ENCODE peak calls at places on chromosomes 4 and X, in seven cellular contexts. T is heart right ventricle, K is fibroblast of lung, S is psoas muscle, Z is heart left ventricle, C is transverse colon, B is gastrocnemius medialis. F is an unnamed sample.

GRCh38 chr4:169295822-169296221 is 25.1 kb upstream of the SH3RF1 start:
- DNase-seq in T (no peak), K (no peak), S (no peak), Z (no peak), C (no peak), B (no peak), F (no peak)

GRCh38 chr4:123288309-123289025 is 108.1 kb upstream of the SPRY1 start:
- DNase-seq in T (no peak), K (no peak), S (no peak), Z (no peak), C (no peak), B (no peak), F (no peak)

GRCh38 chr4:184238072-184238743 is 20.5 kb upstream of the ENPP6 start:
- DNase-seq in T (no peak), K (no peak), S (no peak), Z (no peak), C (no peak), B (no peak), F (no peak)

GRCh38 chr4:38128478-38129451 is 168.6 kb downstream of the PTTG2 start:
- DNase-seq in T (no peak), K (peak), S (no peak), Z (no peak), C (peak), B (no peak), F (no peak)

GRCh38 chr4:89813197-89813596 is 23.8 kb downstream of the SNCA start:
- DNase-seq in T (no peak), K (no peak), S (no peak), Z (no peak), C (no peak), B (no peak), F (no peak)

GRCh38 chrX:80550722-80551121 is 130.5 kb downstream of the TENT5D start:
- DNase-seq in T (no peak), K (no peak), S (no peak), Z (no peak), C (no peak), B (no peak), F (no peak)

GRCh38 chrX:48751343-48751742 is 10.2 kb upstream of the GLOD5 start:
- DNase-seq in T (no peak), K (no peak), S (no peak), Z (no peak), C (no peak), B (no peak), F (no peak)

GRCh38 chr4:101191302-101192098 is 155.8 kb downstream of the PPP3CA start:
- DNase-seq in T (peak), K (peak), S (peak), Z (peak), C (peak), B (peak), F (peak)

GRCh38 chrX:16484338-16484737 is 165.6 kb upstream of the S100G start:
- DNase-seq in T (no peak), K (peak), S (no peak), Z (no peak), C (no peak), B (no peak), F (peak)

GRCh38 chr4:114435118-114435517 is 163.5 kb upstream of the UGT8 start:
- DNase-seq in T (no peak), K (no peak), S (no peak), Z (no peak), C (no peak), B (no peak), F (no peak)

GRCh38 chr4:43457866-43458265 is 565.4 kb downstream of the GRXCR1 start:
- DNase-seq in T (no peak), K (no peak), S (no peak), Z (no peak), C (no peak), B (no peak), F (no peak)

GRCh38 chr4:8473920-8474590 is 33.5 kb downstream of the TRMT44 start:
- DNase-seq in T (no peak), K (no peak), S (no peak), Z (no peak), C (no peak), B (no peak), F (no peak)

GRCh38 chrX:152037183-152037582 is 62.7 kb upstream of the GABRE start:
- DNase-seq in T (no peak), K (no peak), S (no peak), Z (no peak), C (no peak), B (no peak), F (no peak)

GRCh38 chr4:77156533-77156911 is 485 bp upstream of the CCNG2 start:
- DNase-seq in T (peak), K (peak), S (peak), Z (peak), C (peak), B (peak), F (peak)

GRCh38 chr4:1777822-1778641 is 15.1 kb upstream of the FGFR3 start:
- DNase-seq in T (no peak), K (no peak), S (no peak), Z (no peak), C (no peak), B (no peak), F (no peak)

GRCh38 chr4:123892997-123893745 is 496.6 kb downstream of the SPRY1 start:
- DNase-seq in T (no peak), K (peak), S (no peak), Z (no peak), C (no peak), B (no peak), F (no peak)

GRCh38 chr4:57911203-57911602 is 801.0 kb upstream of the IGFBP7 start:
- DNase-seq in T (no peak), K (no peak), S (no peak), Z (no peak), C (no peak), B (no peak), F (no peak)

GRCh38 chr4:98994474-98995182 is 893 bp upstream of the METAP1 start:
- DNase-seq in T (no peak), K (no peak), S (no peak), Z (no peak), C (no peak), B (no peak), F (no peak)

GRCh38 chr4:98993419-98994071 is 2.0 kb upstream of the METAP1 start:
- DNase-seq in T (no peak), K (no peak), S (peak), Z (peak), C (no peak), B (no peak), F (no peak)

GRCh38 chr4:98996056-98996941 is 778 bp downstream of the METAP1 start:
- DNase-seq in T (no peak), K (peak), S (no peak), Z (no peak), C (peak), B (peak), F (no peak)

GRCh38 chr4:98995183-98996055 is at the start of gene METAP1:
- DNase-seq in T (peak), K (peak), S (peak), Z (peak), C (peak), B (peak), F (peak)

GRCh38 chr4:98997176-98997575 is 1.7 kb downstream of the METAP1 start:
- DNase-seq in T (no peak), K (no peak), S (no peak), Z (no peak), C (no peak), B (no peak), F (no peak)
- H3K4me3 ChIP-seq in T (peak), K (no peak), S (no peak), Z (peak), C (no peak), B (no peak), F (no peak)

GRCh38 chr4:155207534-155208257 is 740 bp upstream of the NPY2R start:
- DNase-seq in T (no peak), K (no peak), S (no peak), Z (no peak), C (peak), B (no peak), F (no peak)
- H3K4me3 ChIP-seq in T (peak), K (no peak), S (no peak), Z (peak), C (peak), B (no peak), F (no peak)

DNA sequence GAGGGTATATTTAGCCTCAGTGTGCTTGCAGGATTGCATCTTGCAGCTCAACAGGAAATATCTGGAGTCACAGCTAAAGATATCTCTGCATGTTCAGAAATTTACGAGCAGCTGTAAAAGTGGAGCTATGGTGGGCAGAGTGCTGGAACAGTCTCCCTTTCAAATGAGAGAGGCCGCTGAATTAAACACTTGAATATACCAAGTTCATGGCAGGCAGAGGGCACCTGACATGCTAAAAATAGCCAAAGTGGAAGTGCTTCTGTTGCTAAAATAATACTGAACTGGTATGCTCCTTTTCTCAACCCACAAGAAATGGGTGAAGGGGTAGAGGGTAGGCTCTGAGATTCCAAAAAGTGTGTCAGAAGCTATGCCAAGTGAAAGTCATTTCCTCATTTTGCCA is 98.0 kb downstream of the MGST2 start:
- DNase-seq in T (peak), K (no peak), S (no peak), Z (no peak), C (no peak), B (no peak), F (no peak)
- H3K4me3 ChIP-seq in T (peak), K (no peak), S (peak), Z (peak), C (no peak), B (peak), F (no peak)

DNA sequence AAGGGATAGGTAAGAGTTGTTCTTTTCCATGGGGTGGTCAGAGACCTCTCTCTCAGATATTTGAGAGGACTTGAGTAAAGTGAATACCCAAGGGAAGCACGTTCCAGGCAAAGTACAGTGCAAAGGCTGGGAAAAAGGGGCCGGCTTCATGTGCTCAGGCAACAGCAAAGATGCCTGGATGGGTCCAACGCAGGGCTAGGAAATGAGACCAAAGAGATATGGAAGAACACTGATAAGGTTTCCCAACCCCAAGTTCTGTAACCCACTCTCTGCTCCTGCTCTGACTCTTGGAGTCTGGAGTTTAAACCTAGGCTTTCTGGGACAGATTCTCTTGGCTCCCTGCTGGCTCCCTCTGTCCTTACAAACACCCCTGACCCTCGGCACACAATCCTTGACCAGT is 36.2 kb upstream of the PROM1 start:
- DNase-seq in T (no peak), K (no peak), S (no peak), Z (no peak), C (no peak), B (no peak), F (no peak)
- H3K4me3 ChIP-seq in T (no peak), K (no peak), S (no peak), Z (no peak), C (no peak), B (no peak), F (no peak)

GRCh38 chr4:74158561-74159396 is 861 bp downstream of the MTHFD2L start:
- DNase-seq in T (no peak), K (peak), S (no peak), Z (no peak), C (no peak), B (no peak), F (no peak)

GRCh38 chr4:74159397-74159709 is 1.4 kb downstream of the MTHFD2L start:
- DNase-seq in T (no peak), K (no peak), S (no peak), Z (no peak), C (no peak), B (no peak), F (no peak)

GRCh38 chr4:74157116-74157742 is 689 bp upstream of the MTHFD2L start:
- DNase-seq in T (no peak), K (peak), S (no peak), Z (no peak), C (no peak), B (no peak), F (no peak)

GRCh38 chr4:74157743-74158560 is at the start of gene MTHFD2L:
- DNase-seq in T (peak), K (peak), S (peak), Z (peak), C (peak), B (peak), F (peak)

DNA sequence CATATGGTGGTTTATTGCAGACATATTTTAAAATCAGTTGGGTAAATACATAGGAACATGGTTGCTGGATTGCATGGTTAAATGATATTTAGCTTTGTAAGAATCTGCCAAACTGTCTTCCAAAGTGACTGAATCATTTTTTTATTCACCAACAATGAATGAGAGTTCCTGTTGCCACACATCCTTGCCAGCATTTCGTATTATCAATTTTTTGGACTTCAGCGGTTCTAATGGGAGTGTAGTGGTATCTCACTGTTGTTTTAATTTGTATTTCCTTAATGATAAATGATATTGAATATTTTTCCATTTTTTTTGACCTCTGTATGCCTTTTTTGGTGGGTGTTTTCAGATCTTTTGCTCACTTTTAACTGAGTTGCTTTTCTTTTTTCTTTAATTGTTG is 1.4 kb upstream of the MTHFD2L start:
- DNase-seq in T (no peak), K (no peak), S (no peak), Z (no peak), C (no peak), B (no peak), F (no peak)
- H3K4me3 ChIP-seq in T (no peak), K (no peak), S (no peak), Z (no peak), C (no peak), B (no peak), F (no peak)

GRCh38 chrX:66164931-66165330 is 884 bp downstream of the HEPH start:
- DNase-seq in T (no peak), K (no peak), S (no peak), Z (no peak), C (no peak), B (no peak), F (no peak)
- H3K4me3 ChIP-seq in T (peak), K (no peak), S (no peak), Z (peak), C (peak), B (no peak), F (peak)

DNA sequence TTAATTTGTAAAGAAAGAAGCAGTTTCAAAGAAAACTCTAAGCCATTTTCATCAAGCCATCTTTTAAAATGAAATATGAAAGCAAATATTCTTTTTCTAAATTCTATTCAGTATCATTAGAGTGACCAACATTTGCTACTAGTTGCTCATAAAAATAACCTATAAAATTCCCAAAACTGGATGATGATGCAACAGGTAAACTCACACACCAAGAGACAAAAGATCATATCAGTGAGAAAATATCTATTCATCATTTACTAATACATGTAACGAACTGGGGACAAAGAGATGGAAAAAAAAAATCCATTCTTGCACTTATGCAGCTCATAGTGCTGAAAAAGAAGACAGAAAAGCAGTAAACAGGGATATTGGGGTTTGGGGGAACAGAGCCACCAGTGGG is 48.1 kb downstream of the PDGFC start:
- DNase-seq in T (no peak), K (no peak), S (no peak), Z (no peak), C (no peak), B (no peak), F (no peak)
- H3K4me3 ChIP-seq in T (no peak), K (no peak), S (no peak), Z (no peak), C (no peak), B (no peak), F (no peak)

GRCh38 chrX:154749856-154750255 is 1.0 kb downstream of the GAB3 start:
- DNase-seq in T (no peak), K (no peak), S (no peak), Z (no peak), C (no peak), B (no peak), F (no peak)
- H3K4me3 ChIP-seq in T (peak), K (peak), S (peak), Z (peak), C (peak), B (peak), F (peak)

DNA sequence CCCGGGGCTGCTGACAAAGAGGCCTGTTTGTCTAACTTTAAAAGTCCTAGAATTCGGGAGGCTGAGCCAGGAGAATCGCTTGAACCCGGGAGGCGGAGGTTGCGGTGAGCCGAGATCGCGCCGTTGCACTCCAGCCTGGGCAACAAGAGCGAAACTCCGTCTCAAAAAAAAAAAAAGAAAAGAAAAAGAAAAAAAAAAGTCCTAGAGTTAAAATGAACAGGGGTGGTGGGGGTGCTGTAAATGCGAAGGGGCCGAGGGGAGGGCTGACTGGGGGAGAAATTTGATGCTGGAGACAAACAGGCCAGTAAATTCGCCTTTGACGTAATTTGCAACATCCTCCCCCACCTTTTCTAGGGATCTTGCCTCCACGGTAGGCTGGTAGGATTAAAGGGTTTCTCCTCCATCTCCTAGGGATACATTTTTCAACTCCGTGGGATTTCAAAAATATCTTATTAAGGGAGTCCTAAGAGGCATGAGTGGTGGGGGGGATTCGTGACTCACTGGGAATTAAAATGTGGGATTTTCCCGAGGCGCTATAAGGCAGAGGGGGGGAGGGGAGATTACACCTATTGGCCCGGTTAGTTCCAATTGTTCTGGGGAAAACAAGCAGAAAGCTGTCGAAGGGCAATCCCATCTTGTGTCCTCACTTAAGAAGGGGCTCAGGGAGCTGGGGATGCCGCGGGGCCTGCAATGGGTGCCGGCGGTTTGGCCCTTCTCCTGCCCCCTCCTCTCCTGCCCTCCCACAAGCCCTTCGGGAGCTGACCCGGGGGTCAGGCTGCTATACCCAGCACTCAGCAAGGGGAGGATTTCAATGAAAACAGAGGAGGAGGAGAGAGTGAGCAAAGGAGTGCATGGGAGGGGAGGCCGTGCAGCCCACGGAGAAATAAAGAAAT is 3.0 kb upstream of the BCOR start:
- DNase-seq in T (no peak), K (no peak), S (no peak), Z (no peak), C (no peak), B (no peak), F (no peak)
- H3K4me3 ChIP-seq in T (no peak), K (no peak), S (no peak), Z (no peak), C (no peak), B (no peak), F (no peak)